ENCODE peak calls at places on chromosome 6, in ten cellular contexts. B is SJSA1; V is neuronal stem cell; C is tibial nerve; N is left ventricle myocardium inferior; D is psoas muscle; K is vagina; G is CD8-positive, alpha-beta memory T cell; H is CD8-positive, alpha-beta T cell; Y is uterus. Q is an unnamed sample. For H3K36me3, the result is how much of the 10 kb centered on the place peaks cover.

GRCh38 chr6:129598244-129599187 is 111.5 kb downstream of the ARHGAP18 start:
- DNase-seq in B (peak), V (peak), C (peak), N (no peak), D (no peak), K (no peak), G (peak), H (no peak), Y (no peak), Q (peak)

GRCh38 chr6:160041608-160042007 is 72.7 kb downstream of the IGF2R start:
- DNase-seq in B (no peak), V (no peak), C (peak), N (peak), D (peak), K (no peak), G (no peak), H (no peak), Y (peak), Q (no peak)

GRCh38 chr6:85186546-85187170 is 263.2 kb upstream of the NT5E start:
- DNase-seq in B (peak), V (no peak), C (no peak), N (no peak), D (no peak), K (no peak), G (no peak), H (no peak), Y (no peak), Q (no peak)

GRCh38 chr6:72976389-72976900 is 248.9 kb downstream of the KHDC1L start:
- DNase-seq in B (no peak), V (no peak), C (no peak), N (no peak), D (no peak), K (no peak), G (no peak), H (no peak), Y (no peak), Q (no peak)

GRCh38 chr6:32462609-32463008 is 22.9 kb downstream of the HLA-DRA start:
- DNase-seq in B (no peak), V (no peak), C (no peak), N (no peak), D (no peak), K (no peak), G (no peak), H (no peak), Y (no peak), Q (peak)

GRCh38 chr6:90351696-90352095 is 55.1 kb upstream of the BACH2 start:
- DNase-seq in B (peak), V (no peak), C (no peak), N (no peak), D (no peak), K (no peak), G (no peak), H (no peak), Y (no peak), Q (no peak)

GRCh38 chr6:38264605-38265004 is 375.1 kb downstream of the BTBD9 start:
- DNase-seq in B (no peak), V (no peak), C (no peak), N (no peak), D (no peak), K (no peak), G (no peak), H (no peak), Y (no peak), Q (peak)

GRCh38 chr6:3808759-3809514 is 40.2 kb upstream of the FAM50B start:
- DNase-seq in B (peak), V (no peak), C (peak), N (peak), D (peak), K (no peak), G (no peak), H (no peak), Y (no peak), Q (no peak)

GRCh38 chr6:111118816-111119215 is 31.5 kb downstream of the SLC16A10 start:
- DNase-seq in B (no peak), V (no peak), C (no peak), N (no peak), D (no peak), K (no peak), G (no peak), H (no peak), Y (no peak), Q (no peak)

GRCh38 chr6:57432162-57432561 is 114.7 kb downstream of the PRIM2 start:
- DNase-seq in B (peak), V (no peak), C (no peak), N (no peak), D (no peak), K (no peak), G (no peak), H (no peak), Y (no peak), Q (no peak)

GRCh38 chr6:781350-781961 is 88.5 kb upstream of the EXOC2 start:
- DNase-seq in B (no peak), V (no peak), C (no peak), N (no peak), D (no peak), K (no peak), G (no peak), H (no peak), Y (no peak), Q (no peak)

GRCh38 chr6:3340891-3341290 is 82.1 kb downstream of the PSMG4 start:
- DNase-seq in B (no peak), V (no peak), C (no peak), N (no peak), D (no peak), K (no peak), G (no peak), H (no peak), Y (no peak), Q (no peak)

GRCh38 chr6:75930954-75931689 is 141.3 kb downstream of the IMPG1 start:
- DNase-seq in B (no peak), V (no peak), C (no peak), N (no peak), D (no peak), K (no peak), G (no peak), H (no peak), Y (no peak), Q (no peak)

GRCh38 chr6:165574770-165575549 is 88.1 kb downstream of the PDE10A start:
- DNase-seq in B (no peak), V (no peak), C (no peak), N (no peak), D (no peak), K (no peak), G (no peak), H (no peak), Y (no peak), Q (peak)

GRCh38 chr6:82040405-82041221 is 206.9 kb downstream of the IBTK start:
- DNase-seq in B (peak), V (peak), C (peak), N (no peak), D (no peak), K (no peak), G (no peak), H (no peak), Y (peak), Q (peak)

GRCh38 chr6:158769228-158769627 is 49.9 kb downstream of the EZR start:
- DNase-seq in B (no peak), V (no peak), C (no peak), N (peak), D (no peak), K (no peak), G (no peak), H (no peak), Y (no peak), Q (no peak)
- H3K36me3 ChIP-seq in B (half or more), V (half or more), C (half or more), N (half or more), D (half or more), K (under half), G (half or more), H (half or more), Y (under half), Q (under half)

GRCh38 chr6:158895661-158896060 is 76.5 kb upstream of the EZR start:
- DNase-seq in B (no peak), V (no peak), C (no peak), N (no peak), D (no peak), K (no peak), G (no peak), H (no peak), Y (no peak), Q (no peak)
- H3K27ac ChIP-seq in B (no peak), V (no peak), C (no peak), N (no peak), D (no peak), K (no peak), G (no peak), H (no peak), Y (no peak), Q (no peak)

GRCh38 chr6:30331981-30332380 is 5.3 kb downstream of the TRIM39 start:
- DNase-seq in B (no peak), V (no peak), C (no peak), N (no peak), D (no peak), K (no peak), G (no peak), H (no peak), Y (no peak), Q (no peak)

GRCh38 chr6:30329331-30329730 is 2.6 kb downstream of the TRIM39 start:
- DNase-seq in B (no peak), V (no peak), C (no peak), N (peak), D (no peak), K (no peak), G (no peak), H (no peak), Y (no peak), Q (no peak)

DNA sequence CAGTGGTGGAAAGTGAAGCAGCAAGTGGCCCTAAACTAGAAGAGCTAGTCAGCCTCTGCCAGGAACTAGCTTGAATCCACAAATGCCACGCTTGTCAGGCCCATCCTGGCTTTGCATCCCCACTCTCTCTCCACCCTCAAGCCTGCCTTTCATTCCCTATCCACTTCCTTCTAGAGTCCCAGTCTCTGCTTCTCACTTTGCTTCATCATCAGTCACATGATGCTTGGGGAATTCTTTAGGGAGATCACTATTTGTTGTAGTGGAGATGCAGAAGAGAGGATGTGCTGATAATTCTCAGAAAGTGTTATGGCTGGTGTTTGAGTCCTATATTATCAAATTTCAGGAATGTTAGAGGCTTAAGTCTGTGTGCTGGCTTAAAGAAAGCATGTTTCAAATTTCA is 7.3 kb downstream of the TRIM39 start:
- DNase-seq in B (no peak), V (no peak), C (no peak), N (no peak), D (no peak), K (no peak), G (no peak), H (no peak), Y (no peak), Q (no peak)
- H3K36me3 ChIP-seq in B (half or more), V (half or more), C (half or more), N (half or more), D (half or more), K (under half), G (half or more), H (under half), Y (under half), Q (under half)

DNA sequence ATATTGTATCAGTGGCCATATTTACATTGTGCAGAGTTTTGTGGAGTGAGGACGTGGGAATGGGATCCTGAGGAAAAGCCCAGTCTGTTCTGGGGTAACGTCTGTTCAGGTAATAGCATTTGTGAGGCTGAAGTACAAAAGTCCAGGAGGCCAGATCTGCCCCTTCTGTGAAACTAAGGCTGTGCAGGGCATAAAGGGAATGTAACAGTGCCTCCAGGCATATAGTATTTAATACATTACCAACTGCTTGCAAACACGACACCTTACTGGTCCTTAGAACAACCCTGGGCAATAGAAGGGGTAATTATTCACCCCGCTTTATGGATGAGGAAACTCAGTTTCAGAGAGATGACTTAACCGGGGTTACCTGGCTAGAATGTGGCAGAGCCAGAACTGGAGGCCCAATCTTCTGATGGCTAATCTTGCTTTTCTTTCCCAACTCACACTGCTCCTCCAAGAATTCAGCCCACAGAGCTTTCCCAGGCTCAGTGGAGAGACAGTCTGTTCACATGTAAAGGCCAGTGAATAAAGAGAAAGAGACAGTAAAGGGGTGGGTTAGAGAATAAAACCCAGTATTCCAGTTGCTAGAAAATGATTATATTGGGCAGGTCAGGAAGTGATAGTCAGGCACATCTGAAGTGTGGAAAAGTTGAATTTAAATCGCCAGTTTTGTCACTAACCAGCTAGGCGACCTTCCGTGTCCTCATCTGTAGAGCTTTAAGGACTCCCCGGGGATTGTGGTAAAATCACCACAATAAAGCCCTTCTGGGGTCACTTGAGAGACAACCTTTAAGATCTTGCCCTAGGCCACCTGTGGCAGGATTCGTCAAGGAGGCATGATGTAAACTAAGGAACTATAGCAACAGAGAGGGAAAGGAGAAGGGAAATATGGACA is 280.7 kb upstream of the CITED2 start:
- DNase-seq in B (no peak), V (no peak), C (no peak), N (no peak), D (no peak), K (no peak), G (no peak), H (no peak), Y (no peak), Q (peak)
- H3K27ac ChIP-seq in B (no peak), V (no peak), C (no peak), N (no peak), D (no peak), K (no peak), G (no peak), H (no peak), Y (no peak), Q (peak)

Q was measured in neural progenitor cell.